ENCODE peak calls at places on chromosomes 1 and 21, in six cellular contexts. U is naive thymus-derived CD4-positive, alpha-beta T cell; A is cardiac septum; F is activated CD4-positive, alpha-beta T cell treated with anti-CD3 and anti-CD28 coated beads, Interleukin-2, amount 10 ng/mL, durations not matched to agents 7 days and 5 days; W is Calu3; T is NCI-H2029. Z is an unnamed sample.

GRCh38 chr1:226688852-226689251 is 50.2 kb downstream of the ITPKB start:
- DNase-seq in U (no peak), A (no peak), F (no peak), W (no peak), T (no peak), Z (no peak)

GRCh38 chr1:170929412-170929834 is 5.9 kb upstream of the MROH9 start:
- DNase-seq in U (no peak), A (no peak), F (no peak), W (no peak), T (no peak), Z (no peak)

GRCh38 chr1:15328245-15328784 is 81.3 kb downstream of the FHAD1 start:
- DNase-seq in U (no peak), A (no peak), F (no peak), W (no peak), T (no peak), Z (no peak)

GRCh38 chr1:241411056-241411775 is 54.2 kb upstream of the RGS7 start:
- DNase-seq in U (no peak), A (no peak), F (no peak), W (no peak), T (peak; percentile 70), Z (peak; percentile 56)

GRCh38 chr1:42456754-42457089 is 379 bp downstream of the PPCS start:
- DNase-seq in U (no peak), A (peak; percentile 86), F (peak; percentile 75), W (peak; percentile 48), T (peak; percentile 88), Z (peak; percentile 72)

GRCh38 chr1:53681647-53682368 is 57.2 kb downstream of the GLIS1 start:
- DNase-seq in U (peak; percentile 29), A (no peak), F (peak; percentile 54), W (peak; percentile 71), T (peak; percentile 60), Z (peak; percentile 10)

GRCh38 chr1:58649555-58649954 is 50.3 kb downstream of the MYSM1 start:
- DNase-seq in U (peak; percentile 24), A (no peak), F (peak; percentile 17), W (peak; percentile 13), T (peak; percentile 65), Z (no peak)

GRCh38 chr1:200180821-200181220 is 153.3 kb downstream of the NR5A2 start:
- DNase-seq in U (no peak), A (no peak), F (no peak), W (peak; percentile 48), T (no peak), Z (no peak)

GRCh38 chr21:45947716-45948255 is 33.8 kb upstream of the COL6A1 start:
- DNase-seq in U (no peak), A (no peak), F (no peak), W (no peak), T (no peak), Z (no peak)

GRCh38 chr1:241614144-241614543 is 26.0 kb downstream of the CHML start:
- DNase-seq in U (no peak), A (no peak), F (no peak), W (no peak), T (no peak), Z (no peak)

GRCh38 chr1:87329756-87330200 is 1.1 kb downstream of the LMO4 start:
- DNase-seq in U (peak; percentile 8), A (no peak), F (no peak), W (no peak), T (no peak), Z (no peak)

GRCh38 chr1:39695011-39695410 is 3.8 kb upstream of the HPCAL4 start:
- DNase-seq in U (no peak), A (no peak), F (no peak), W (no peak), T (no peak), Z (no peak)

GRCh38 chr1:182703539-182703938 is 19.2 kb upstream of the RGS8 start:
- DNase-seq in U (no peak), A (no peak), F (no peak), W (no peak), T (peak; percentile 17), Z (peak; percentile 62)

GRCh38 chr1:43655953-43656352 is 6.0 kb downstream of the KDM4A start:
- DNase-seq in U (no peak), A (no peak), F (no peak), W (no peak), T (no peak), Z (no peak)

GRCh38 chr1:110339427-110340206 is 440 bp downstream of the RBM15 start:
- DNase-seq in U (no peak), A (peak; percentile 81), F (peak; percentile 60), W (peak; percentile 44), T (no peak), Z (peak; percentile 30)

GRCh38 chr1:20697560-20697959 is 20.2 kb downstream of the KIF17 start:
- DNase-seq in U (no peak), A (no peak), F (no peak), W (no peak), T (no peak), Z (no peak)

GRCh38 chr1:63068626-63069025 is 253.7 kb upstream of the FOXD3 start:
- DNase-seq in U (no peak), A (no peak), F (no peak), W (no peak), T (no peak), Z (no peak)

GRCh38 chr1:167717351-167717750 is 4.4 kb upstream of the MPZL1 start:
- DNase-seq in U (no peak), A (no peak), F (no peak), W (no peak), T (no peak), Z (no peak)

GRCh38 chr1:117576236-117576635 is 29.6 kb upstream of the TENT5C start:
- DNase-seq in U (no peak), A (no peak), F (no peak), W (no peak), T (no peak), Z (no peak)

GRCh38 chr1:48947761-48948537 is 171.3 kb upstream of the BEND5 start:
- DNase-seq in U (no peak), A (no peak), F (no peak), W (no peak), T (no peak), Z (peak; percentile 9)

GRCh38 chr1:53135735-53136114 is 6.7 kb downstream of the SLC1A7 start:
- DNase-seq in U (no peak), A (no peak), F (no peak), W (no peak), T (no peak), Z (no peak)

GRCh38 chr1:89908294-89908992 is 86.5 kb upstream of the ZNF326 start:
- DNase-seq in U (no peak), A (no peak), F (no peak), W (no peak), T (no peak), Z (no peak)

GRCh38 chr1:27724961-27725373 is 794 bp upstream of the FAM76A start:
- DNase-seq in U (no peak), A (no peak), F (peak; percentile 14), W (peak; percentile 2), T (peak; percentile 81), Z (peak; percentile 22)

GRCh38 chr1:12552951-12553921 is 64.8 kb downstream of the DHRS3 start:
- DNase-seq in U (no peak), A (no peak), F (no peak), W (no peak), T (no peak), Z (no peak)

GRCh38 chr21:46604975-46605758 is at the start of gene S100B:
- DNase-seq in U (peak; percentile 39), A (no peak), F (peak; percentile 24), W (no peak), T (no peak), Z (no peak)

GRCh38 chr1:68217060-68217554 is 15.2 kb downstream of the WLS start:
- DNase-seq in U (no peak), A (no peak), F (no peak), W (no peak), T (peak; percentile 55), Z (peak; percentile 31)

GRCh38 chr1:236997882-236998281 is 6.4 kb downstream of the MT1HL1 start:
- DNase-seq in U (no peak), A (peak; percentile 84), F (no peak), W (no peak), T (no peak), Z (peak; percentile 91)

Z was measured in NCI-H774.